ENCODE peak calls at places on chromosomes 2 and 18, in six cellular contexts. A is neural progenitor cell, I is cardiac muscle cell, Q is esophagus squamous epithelium, G is sigmoid colon, Y is SK-N-SH. F is an unnamed sample.
A peak's percentile ranks its signal among the peaks of the same experiment; 100 is the strongest.

GRCh38 chr2:153195342-153195741 is 283.2 kb downstream of the RPRM start:
- DNase-seq in A (no peak), Q (no peak), G (no peak), Y (no peak), I (no peak), F (no peak)

GRCh38 chr2:231937057-231937456 is 10.9 kb upstream of the NPPC start:
- DNase-seq in Y (no peak), I (no peak), G (no peak), A (no peak), Q (no peak), F (no peak)

GRCh38 chr2:29433920-29434319 is 318.7 kb downstream of the CLIP4 start:
- DNase-seq in Q (no peak), Y (no peak), G (no peak), I (no peak), A (no peak), F (no peak)

GRCh38 chr18:21314721-21315120 is 72.7 kb downstream of the GREB1L start:
- DNase-seq in Q (no peak), A (no peak), I (no peak), G (no peak), Y (no peak), F (no peak)

GRCh38 chr18:74540689-74541421 is 6.6 kb downstream of the CNDP1 start:
- DNase-seq in I (peak; percentile 26), Y (no peak), A (no peak), Q (no peak), G (no peak), F (no peak)

GRCh38 chr2:157692768-157693167 is 64.1 kb upstream of the ACVR1C start:
- DNase-seq in Q (no peak), G (no peak), A (no peak), Y (no peak), I (no peak), F (no peak)

GRCh38 chr2:151766421-151767153 is 32.3 kb upstream of the NEB start:
- DNase-seq in I (no peak), Q (no peak), Y (no peak), A (no peak), G (no peak), F (peak; percentile 58)

GRCh38 chr2:203562283-203562682 is 27.2 kb upstream of the RAPH1 start:
- DNase-seq in G (no peak), Q (no peak), Y (no peak), I (peak; percentile 21), A (peak; percentile 37), F (no peak)

GRCh38 chr2:163604941-163605555 is 130.8 kb downstream of the FIGN start:
- DNase-seq in I (no peak), A (no peak), Y (no peak), Q (no peak), G (no peak), F (no peak)

GRCh38 chr2:54122939-54123338 is 7.5 kb downstream of the ACYP2 start:
- DNase-seq in A (no peak), Q (no peak), G (no peak), I (no peak), Y (no peak), F (no peak)

GRCh38 chr2:45595724-45596435 is 15.2 kb downstream of the SRBD1 start:
- DNase-seq in Q (no peak), G (no peak), Y (no peak), A (no peak), I (no peak), F (no peak)

GRCh38 chr2:157875720-157876065 is 437 bp downstream of the ACVR1 start:
- DNase-seq in A (peak; percentile 83), Q (no peak), G (peak; percentile 75), Y (no peak), I (peak; percentile 76), F (no peak)

GRCh38 chr2:66576381-66577330 is 141.7 kb downstream of the MEIS1 start:
- DNase-seq in I (peak; percentile 45), G (peak; percentile 86), Q (no peak), A (peak; percentile 65), Y (no peak), F (no peak)
- H3K4me3 ChIP-seq in I (peak overlapping the region; percentile 78), G (peak overlapping the region; percentile 73), Q (peak overlapping the region; percentile 77), A (peak overlapping the region; percentile 75), Y (no peak overlapping the region), F (no peak overlapping the region)

DNA sequence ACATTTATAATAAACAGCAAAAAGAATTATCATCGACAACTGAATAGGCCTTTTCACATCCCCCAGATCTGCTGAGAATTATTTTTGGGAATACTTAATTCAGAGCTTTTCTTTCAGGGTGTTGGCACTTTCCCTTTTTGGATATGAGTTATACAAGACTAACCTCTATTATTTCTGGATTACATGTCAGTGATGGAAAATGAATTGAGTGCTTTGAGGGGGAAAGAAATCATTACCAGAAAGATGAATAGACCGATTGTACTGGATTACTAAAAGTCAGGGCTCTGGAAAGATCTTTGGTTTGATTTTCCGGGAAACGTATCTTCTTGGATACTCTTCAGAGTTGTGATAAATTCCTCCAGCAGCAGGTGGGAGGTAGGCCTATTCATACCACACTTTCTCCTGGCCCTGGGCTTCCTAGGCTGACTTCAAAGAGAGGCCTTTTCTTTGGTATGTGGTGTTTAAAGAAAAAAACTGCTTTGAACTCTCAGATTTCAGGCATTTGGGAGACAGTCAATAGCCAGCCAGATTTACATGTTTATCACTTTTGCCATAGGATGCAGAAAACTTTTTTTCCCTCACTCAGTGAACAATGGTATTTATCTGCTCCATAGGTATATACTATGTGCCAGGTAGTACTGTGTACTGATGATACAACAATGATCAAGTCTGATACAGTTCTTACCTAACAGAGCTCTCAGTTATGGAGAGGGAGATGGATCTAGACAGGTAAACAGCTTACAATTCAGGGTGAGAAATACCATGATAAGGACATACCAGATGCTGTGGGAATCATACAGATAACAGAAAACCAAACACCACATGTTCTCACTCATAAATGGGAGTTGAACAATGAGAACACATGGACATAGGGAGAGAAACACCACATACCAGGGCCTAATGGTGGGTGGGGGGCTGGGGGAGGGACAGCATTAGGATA is 63.3 kb upstream of the ACTR3 start:
- DNase-seq in G (no peak), A (peak; percentile 58), I (no peak), Y (no peak), Q (no peak), F (no peak)
- H3K4me3 ChIP-seq in G (no peak overlapping the region), A (no peak overlapping the region), I (no peak overlapping the region), Y (no peak overlapping the region), Q (no peak overlapping the region), F (no peak overlapping the region)

GRCh38 chr2:106062627-106063026 is 131.5 kb downstream of the UXS1 start:
- DNase-seq in I (no peak), G (no peak), A (no peak), Q (no peak), Y (no peak), F (no peak)

GRCh38 chr2:106065268-106065982 is 128.7 kb downstream of the UXS1 start:
- DNase-seq in A (peak; percentile 36), Y (peak; percentile 83), G (no peak), Q (no peak), I (peak; percentile 22), F (no peak)

GRCh38 chr2:106068415-106068814 is 125.7 kb downstream of the UXS1 start:
- DNase-seq in I (no peak), A (no peak), Y (no peak), Q (no peak), G (no peak), F (no peak)

GRCh38 chr2:106070181-106070580 is 123.9 kb downstream of the UXS1 start:
- DNase-seq in I (no peak), Y (no peak), G (no peak), Q (no peak), A (no peak), F (no peak)

DNA sequence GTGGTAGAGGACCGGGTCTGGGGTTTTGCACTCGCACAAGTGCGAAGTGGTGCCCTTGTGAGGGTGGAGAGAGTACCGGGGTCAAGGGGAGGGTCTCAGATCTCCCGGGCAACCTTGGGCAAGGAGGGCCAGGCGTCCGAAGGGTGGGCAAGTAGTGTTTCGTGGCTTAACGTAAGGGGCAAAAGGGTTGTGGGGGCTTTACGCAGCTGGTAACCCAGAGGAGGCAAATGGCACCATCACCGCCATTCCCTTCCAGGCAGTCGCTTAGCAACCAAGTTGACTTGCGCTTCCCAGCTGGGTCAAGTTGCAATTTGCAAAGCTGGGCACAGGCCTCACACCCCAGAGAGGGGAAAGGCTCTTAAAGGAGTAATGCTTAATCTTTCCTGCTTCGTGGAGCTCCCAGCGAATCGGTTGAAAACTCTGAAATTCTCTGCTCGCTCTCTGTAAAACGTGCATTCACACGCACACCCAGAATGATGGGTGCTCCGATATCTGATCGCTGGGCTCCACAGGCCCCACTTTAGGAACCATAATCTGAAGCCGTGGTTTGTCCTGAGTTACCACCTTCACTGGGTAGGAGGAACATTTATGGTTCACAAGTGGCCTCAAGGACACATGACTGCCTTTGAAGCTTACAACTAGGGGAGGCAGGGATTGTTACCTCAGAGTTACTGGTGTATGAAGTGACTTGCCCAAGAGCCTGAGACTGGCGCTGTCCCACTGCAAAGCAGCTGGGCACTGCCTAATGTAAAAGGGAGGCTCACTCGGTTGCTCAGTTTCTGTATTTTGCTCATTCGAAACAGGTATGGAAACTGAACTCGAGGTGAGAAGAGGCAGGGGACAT is 127.9 kb downstream of the UXS1 start:
- DNase-seq in I (peak; percentile 46), A (peak; percentile 50), Y (peak; percentile 21), Q (no peak), G (no peak), F (no peak)
- H3K4me3 ChIP-seq in I (peak overlapping the region; percentile 22), A (peak overlapping the region; percentile 45), Y (no peak overlapping the region), Q (peak overlapping the region; percentile 70), G (peak overlapping the region; percentile 55), F (no peak overlapping the region)

GRCh38 chr2:98185801-98186200 is 98.8 kb downstream of the VWA3B start:
- DNase-seq in I (no peak), A (no peak), G (no peak), Y (no peak), Q (no peak), F (no peak)
- H3K4me3 ChIP-seq in I (no peak overlapping the region), A (no peak overlapping the region), G (no peak overlapping the region), Y (no peak overlapping the region), Q (no peak overlapping the region), F (no peak overlapping the region)

DNA sequence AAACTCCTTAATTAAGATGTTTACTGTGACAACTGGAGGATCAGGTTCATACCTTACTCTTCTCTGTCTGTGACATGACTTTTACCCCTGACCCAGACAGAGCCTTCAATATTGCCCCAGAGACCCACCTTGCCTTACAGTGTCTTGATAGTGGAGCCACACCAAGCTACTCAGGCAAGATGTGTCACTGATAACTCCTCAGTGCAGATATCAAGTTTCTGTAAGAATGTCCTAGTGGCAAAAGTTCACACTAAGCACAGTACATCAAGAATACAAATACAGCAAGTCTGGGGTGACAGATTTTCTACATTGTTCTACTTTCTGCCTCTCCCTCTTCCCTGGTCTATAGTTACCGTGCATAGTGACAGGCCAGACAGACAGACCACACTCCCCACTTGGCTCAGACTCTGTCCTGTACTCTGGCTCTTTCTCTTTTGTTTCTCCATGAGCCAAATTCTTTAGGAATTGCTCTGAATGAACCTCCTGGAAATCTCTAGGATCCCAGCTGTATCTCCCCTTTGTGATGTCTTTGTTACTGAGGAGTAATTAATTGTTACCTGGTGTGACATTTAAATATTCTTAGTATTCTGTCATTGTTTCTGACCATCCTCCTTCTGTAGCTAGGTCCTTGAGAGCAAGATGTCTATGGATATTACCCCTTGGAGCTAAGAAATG is 24.1 kb upstream of the APOB start:
- DNase-seq in A (peak; percentile 40), G (no peak), I (no peak), Q (no peak), Y (no peak), F (no peak)
- H3K4me3 ChIP-seq in A (no peak overlapping the region), G (no peak overlapping the region), I (no peak overlapping the region), Q (no peak overlapping the region), Y (no peak overlapping the region), F (no peak overlapping the region)

DNA sequence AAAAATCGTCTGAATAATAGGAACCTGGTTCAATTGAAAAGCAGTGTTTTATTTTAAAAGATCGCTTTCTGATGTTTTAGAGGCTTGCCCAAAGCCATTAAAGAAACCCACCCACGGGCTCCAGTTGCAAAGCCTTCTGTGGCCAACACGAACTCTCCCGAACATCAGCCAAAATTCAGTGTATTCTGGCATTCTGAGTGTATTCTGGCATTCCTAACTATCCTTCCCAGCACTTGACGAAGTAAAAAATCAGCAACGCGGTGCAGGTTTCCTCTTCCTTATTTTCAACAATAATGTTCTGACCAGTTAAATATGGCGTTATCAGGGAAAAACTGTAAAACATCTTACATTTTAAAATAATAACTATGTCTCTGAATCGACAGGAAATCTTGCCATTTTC is 44.6 kb downstream of the ZNF516 start:
- DNase-seq in Y (no peak), I (no peak), A (no peak), G (peak; percentile 51), Q (no peak), F (no peak)
- H3K4me3 ChIP-seq in Y (peak overlapping the region; percentile 63), I (peak overlapping the region; percentile 26), A (peak overlapping the region; percentile 49), G (peak overlapping the region; percentile 64), Q (peak overlapping the region; percentile 75), F (peak overlapping the region; percentile 46)